ENCODE peak calls at places on chromosome 1, in eight cellular contexts. R is NCI-H2171 treated with DMSO at 0.1 percent for 48 hours; S is activated T-helper 1 cell treated with anti-CD3 and anti-CD28 coated beads, Interleukin-12 subunit alpha, Interleukin-12 subunit beta, Interleukin-2, Interleukin-4 antibody, amounts not matched to agents 30 ng/mL and 10 ng/mL and 1 ng/mL, durations not matched to agents 14 hours and 24 hours and 36 hours; W is NCI-H510A treated with DMSO at 0.1 percent for 48 hours; J is T-cell; N is EL; D is NCI-H187; F is T-helper 2 cell. K is an unnamed sample.

GRCh38 chr1:39332828-39333227 is 128.3 kb downstream of the MACF1 start:
- DNase-seq in N (no peak), F (peak), S (no peak), D (no peak), R (no peak), J (no peak), W (no peak), K (no peak)

GRCh38 chr1:207140536-207140935 is 36.5 kb downstream of the C4BPA start:
- DNase-seq in R (no peak), D (no peak), F (no peak), S (no peak), N (peak), W (no peak), J (no peak), K (no peak)

GRCh38 chr1:154807048-154807591 is 63.0 kb downstream of the KCNN3 start:
- DNase-seq in N (no peak), S (no peak), D (no peak), J (no peak), W (no peak), F (no peak), R (no peak), K (no peak)

GRCh38 chr1:153677718-153678518 is 570 bp upstream of the NPR1 start:
- DNase-seq in S (peak), J (peak), R (peak), F (peak), W (peak), D (peak), N (peak), K (peak)

GRCh38 chr1:225746361-225747179 is 31.1 kb upstream of the SRP9 start:
- DNase-seq in F (no peak), W (no peak), N (peak), S (no peak), R (peak), D (no peak), J (no peak), K (peak)

GRCh38 chr1:27548136-27548853 is 55.6 kb downstream of the AHDC1 start:
- DNase-seq in F (no peak), R (no peak), W (no peak), D (no peak), S (no peak), J (no peak), N (no peak), K (no peak)

GRCh38 chr1:100713636-100714035 is 5.9 kb upstream of the VCAM1 start:
- DNase-seq in F (no peak), D (no peak), S (no peak), R (no peak), N (peak), W (no peak), J (no peak), K (peak)

GRCh38 chr1:59504281-59504680 is 207.4 kb downstream of the FGGY start:
- DNase-seq in N (no peak), J (no peak), F (no peak), W (no peak), R (peak), S (no peak), D (no peak), K (no peak)

GRCh38 chr1:203290261-203291089 is 14.8 kb upstream of the BTG2 start:
- DNase-seq in N (peak), S (peak), R (peak), F (peak), D (peak), W (peak), J (peak), K (no peak)

GRCh38 chr1:171207377-171207776 is 22.3 kb downstream of the FMO2 start:
- DNase-seq in N (no peak), R (no peak), S (no peak), W (no peak), D (no peak), J (no peak), F (no peak), K (no peak)

K was measured in MG63.